ENCODE peak calls at places on chromosomes 4 and X, in eight cellular contexts. N, K, F, L, Z, E, U and V are unnamed samples.
A peak's percentile ranks its signal among the peaks of the same experiment; 100 is the strongest.

GRCh38 chr4:92636038-92636825 is 332.5 kb downstream of the GRID2 start:
- DNase-seq in N (no peak), K (no peak), F (no peak), L (no peak), Z (no peak), E (no peak), U (no peak), V (no peak)

GRCh38 chrX:154724999-154725756 is 25.7 kb downstream of the GAB3 start:
- DNase-seq in N (no peak), K (no peak), F (no peak), L (no peak), Z (no peak), E (no peak), U (no peak), V (peak; percentile 13)

GRCh38 chr4:121252224-121252806 is 88.2 kb upstream of the TNIP3 start:
- DNase-seq in N (no peak), K (peak; percentile 71), F (peak; percentile 31), L (peak; percentile 65), Z (peak; percentile 48), E (peak; percentile 58), U (peak; percentile 70), V (peak; percentile 52)

GRCh38 chrX:153946910-153947769 is 2.7 kb upstream of the RENBP start:
- DNase-seq in N (peak; percentile 59), K (peak; percentile 82), F (peak; percentile 63), L (peak; percentile 75), Z (peak; percentile 48), E (peak; percentile 92), U (peak; percentile 81), V (peak; percentile 85)

GRCh38 chr4:117560329-117560728 is 474.0 kb upstream of the NDST3 start:
- DNase-seq in N (no peak), K (no peak), F (no peak), L (no peak), Z (no peak), E (no peak), U (no peak), V (no peak)

GRCh38 chr4:184824776-184825393 is 883 bp downstream of the ACSL1 start:
- DNase-seq in N (no peak), K (no peak), F (peak; percentile 7), L (no peak), Z (no peak), E (no peak), U (no peak), V (peak; percentile 52)

GRCh38 chrX:103664363-103664762 is 22.1 kb downstream of the MORF4L2 start:
- DNase-seq in N (no peak), K (no peak), F (no peak), L (no peak), Z (no peak), E (no peak), U (no peak), V (no peak)

GRCh38 chr4:2936773-2937145 is 26.4 kb downstream of the NOP14 start:
- DNase-seq in N (peak; percentile 53), K (no peak), F (peak; percentile 25), L (peak; percentile 42), Z (no peak), E (no peak), U (no peak), V (peak; percentile 56)

GRCh38 chr4:185885075-185885474 is 73.1 kb upstream of the SORBS2 start:
- DNase-seq in N (no peak), K (no peak), F (no peak), L (no peak), Z (no peak), E (no peak), U (no peak), V (no peak)

DNA sequence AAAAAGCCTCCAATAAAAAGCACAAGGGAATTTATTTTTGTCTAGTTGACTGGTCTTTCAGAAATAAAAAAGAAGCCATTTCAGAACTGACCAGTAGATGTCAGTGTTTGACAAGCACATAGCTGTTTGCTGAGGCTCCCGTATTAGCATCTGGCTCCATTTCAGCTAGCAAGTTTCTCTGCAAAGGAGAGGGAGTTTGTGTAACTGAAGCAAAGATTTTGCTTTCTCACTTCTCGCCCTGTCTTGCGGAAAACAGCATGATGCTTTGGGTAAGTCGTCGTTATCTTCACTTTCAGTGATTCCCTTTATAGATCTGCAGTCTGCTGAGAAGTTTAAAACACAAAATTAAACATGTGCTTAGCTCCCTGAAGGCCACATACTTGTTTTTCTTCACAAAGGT is 85.5 kb downstream of the CT47B1 start:
- DNase-seq in N (no peak), K (no peak), F (no peak), L (no peak), Z (no peak), E (peak; percentile 16), U (peak; percentile 9), V (peak; percentile 32)
- TF ChIP-seq CTCF in N (peak; percentile 23), K (peak; percentile 65), F (peak; percentile 64), L (peak; percentile 89), Z (peak; percentile 82), E (peak; percentile 18), U (peak; percentile 65), V (no peak)

GRCh38 chr4:126592088-126592487 is 1040.7 kb upstream of the INTU start:
- DNase-seq in N (no peak), K (no peak), F (no peak), L (no peak), Z (no peak), E (no peak), U (no peak), V (no peak)
- TF ChIP-seq CTCF in N (no peak), K (no peak), F (no peak), L (no peak), Z (no peak), E (no peak), U (peak; percentile 76), V (no peak)

DNA sequence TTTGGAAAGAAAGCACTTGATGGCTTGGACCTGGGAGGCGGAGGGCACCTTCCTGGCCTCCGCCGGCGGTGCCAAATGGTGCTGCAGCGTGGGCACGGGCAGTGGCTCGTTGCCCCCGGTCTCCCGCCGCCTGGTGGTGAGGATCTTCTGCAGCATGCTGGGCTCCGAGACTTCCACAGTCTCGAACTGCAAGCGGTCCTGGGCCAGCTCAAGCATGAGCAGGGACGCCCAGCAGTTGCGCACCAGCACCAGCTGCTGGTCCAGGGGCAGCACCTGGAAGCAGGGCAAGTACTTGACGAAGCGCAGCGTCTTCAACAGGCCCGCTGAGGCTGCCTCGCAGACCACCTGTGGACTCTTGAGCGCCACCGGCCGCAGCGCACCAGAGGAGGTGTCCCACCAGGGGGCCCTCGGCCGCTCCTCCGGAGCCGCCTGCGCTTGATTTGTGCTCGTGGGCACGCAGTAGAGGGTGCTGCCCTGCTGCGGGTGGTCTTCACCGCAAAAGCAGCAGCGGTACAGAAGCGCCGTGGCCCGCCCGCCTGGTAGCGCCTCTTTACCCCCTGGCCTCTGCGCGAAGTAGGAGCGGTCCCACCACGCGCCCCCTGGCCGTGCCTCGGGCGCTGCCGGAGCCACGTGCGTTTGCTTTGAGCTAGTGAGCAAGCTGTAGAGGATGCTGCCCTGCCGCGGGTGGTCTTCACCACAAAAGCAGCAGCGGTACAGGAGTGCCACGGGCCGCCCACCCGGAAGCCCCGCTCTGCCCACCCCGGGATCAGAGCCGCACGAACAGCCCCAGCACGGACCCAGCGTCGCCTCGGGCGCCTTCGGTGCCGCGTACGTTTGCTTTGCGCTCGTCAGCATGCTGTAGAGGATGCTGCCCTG is 689 bp downstream of the NR0B1 start:
- DNase-seq in N (no peak), K (no peak), F (no peak), L (no peak), Z (peak; percentile 20), E (no peak), U (peak; percentile 44), V (peak; percentile 11)
- TF ChIP-seq CTCF in N (no peak), K (no peak), F (no peak), L (no peak), Z (peak; percentile 23), E (no peak), U (peak; percentile 63), V (no peak)

GRCh38 chr4:48557478-48557877 is 67.4 kb downstream of the ZAR1 start:
- DNase-seq in N (no peak), K (no peak), F (no peak), L (no peak), Z (no peak), E (no peak), U (no peak), V (no peak)
- TF ChIP-seq CTCF in N (no peak), K (no peak), F (no peak), L (no peak), Z (no peak), E (no peak), U (peak; percentile 23), V (no peak)

DNA sequence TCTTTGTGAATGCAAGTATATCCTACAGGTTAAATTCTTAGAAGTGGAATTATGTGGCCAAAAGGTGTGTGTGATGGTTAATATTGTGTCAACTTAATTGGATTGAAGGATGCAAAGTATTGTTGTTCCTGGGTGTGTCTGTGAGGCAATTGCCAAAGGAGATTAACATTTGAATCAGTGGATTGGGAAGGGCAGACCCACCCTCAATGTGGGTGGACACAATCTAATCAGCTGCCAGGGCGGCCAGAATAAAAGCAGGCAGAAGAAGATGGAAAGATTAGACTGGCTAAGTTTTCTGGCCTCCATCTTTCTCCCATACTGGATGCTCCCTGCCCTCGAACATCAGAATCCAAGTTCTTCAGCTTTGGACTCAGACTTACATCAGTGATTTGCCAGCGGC is 76.2 kb upstream of the GBA3 start:
- DNase-seq in N (no peak), K (no peak), F (no peak), L (no peak), Z (no peak), E (no peak), U (no peak), V (no peak)
- TF ChIP-seq CTCF in N (no peak), K (no peak), F (no peak), L (no peak), Z (no peak), E (no peak), U (no peak), V (no peak)

DNA sequence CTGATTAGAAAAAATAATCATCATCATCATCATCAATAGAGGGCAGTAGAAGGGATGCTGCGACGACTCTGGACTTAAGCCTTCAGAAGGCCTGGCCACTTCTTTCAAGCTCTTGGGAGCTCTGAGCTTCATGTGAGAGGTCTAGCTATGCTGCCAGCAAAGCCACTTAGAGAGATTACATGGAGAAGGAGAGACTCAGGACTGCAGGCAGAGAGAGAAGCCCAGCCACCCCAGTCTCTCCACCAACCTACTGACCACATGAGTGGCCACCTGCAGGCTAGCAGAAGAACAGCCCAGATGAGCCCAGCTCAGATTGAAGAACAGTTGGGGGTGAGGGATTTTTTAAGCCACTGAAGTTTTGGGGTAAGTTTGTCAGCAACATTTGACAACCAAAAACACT is 17.1 kb upstream of the TMEM150C start:
- DNase-seq in N (no peak), K (no peak), F (no peak), L (no peak), Z (no peak), E (peak; percentile 13), U (no peak), V (no peak)
- TF ChIP-seq CTCF in N (no peak), K (no peak), F (no peak), L (peak; percentile 11), Z (no peak), E (peak; percentile 40), U (peak; percentile 35), V (no peak)